ENCODE peak calls at places on chromosome X, in four cellular contexts. J, F, C and R are unnamed samples.

GRCh38 chrX:39767446-39767845 is 330.3 kb downstream of the BCOR start:
- DNase-seq in J (no peak), F (no peak), C (no peak), R (no peak)

GRCh38 chrX:72576161-72576896 is 3.7 kb upstream of the HDAC8 start:
- DNase-seq in J (peak), F (no peak), C (no peak), R (peak)

GRCh38 chrX:44235534-44235933 is 107.9 kb downstream of the EFHC2 start:
- DNase-seq in J (no peak), F (no peak), C (no peak), R (no peak)

GRCh38 chrX:21721175-21721574 is 36.7 kb downstream of the SMPX start:
- DNase-seq in J (no peak), F (no peak), C (no peak), R (no peak)

GRCh38 chrX:97089116-97089515 is 205.4 kb downstream of the RPA4 start:
- DNase-seq in J (no peak), F (no peak), C (no peak), R (no peak)

GRCh38 chrX:39002466-39002865 is 201.2 kb downstream of the MID1IP1 start:
- DNase-seq in J (no peak), F (no peak), C (no peak), R (no peak)

GRCh38 chrX:46260502-46260901 is 284.7 kb downstream of the ZNF674 start:
- DNase-seq in J (no peak), F (no peak), C (no peak), R (no peak)

GRCh38 chrX:24443943-24444342 is 21.1 kb upstream of the PDK3 start:
- DNase-seq in J (no peak), F (no peak), C (no peak), R (no peak)

GRCh38 chrX:111244238-111244750 is 26.0 kb downstream of the CAPN6 start:
- DNase-seq in J (peak), F (no peak), C (no peak), R (peak)

GRCh38 chrX:27598312-27598711 is 8.2 kb downstream of the DCAF8L2 start:
- DNase-seq in J (peak), F (no peak), C (no peak), R (peak)

GRCh38 chrX:30627818-30628652 is 25.2 kb upstream of the GK start:
- DNase-seq in J (no peak), F (no peak), C (no peak), R (peak)

GRCh38 chrX:40171513-40172168 is 73.9 kb upstream of the BCOR start:
- DNase-seq in J (peak), F (peak), C (no peak), R (no peak)

GRCh38 chrX:456146-456545 is 69.4 kb upstream of the PPP2R3B start:
- DNase-seq in J (no peak), F (no peak), C (no peak), R (no peak)

GRCh38 chrX:137212078-137212632 is 178.4 kb upstream of the GPR101 start:
- DNase-seq in J (no peak), F (no peak), C (no peak), R (no peak)

DNA sequence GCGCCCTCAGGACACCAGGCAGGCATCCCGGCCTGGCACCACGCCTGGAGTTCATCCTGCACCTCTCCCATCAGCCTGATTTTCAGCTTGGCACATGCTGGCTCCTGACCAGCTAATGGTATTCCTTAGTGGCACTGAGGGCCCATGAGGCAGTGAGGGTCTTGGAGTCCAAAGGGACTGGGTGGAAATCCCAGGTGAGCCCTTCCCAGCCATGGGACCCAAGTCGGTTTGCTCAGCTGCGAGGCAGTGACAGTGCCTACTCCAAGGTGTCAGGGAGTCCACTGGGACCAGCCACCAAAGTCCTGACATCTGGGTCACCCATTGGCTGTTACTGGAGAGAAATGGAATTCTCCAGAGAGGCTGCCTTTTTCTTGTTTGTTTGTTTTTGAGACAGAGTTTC is 4.9 kb downstream of the SSR4 start:
- DNase-seq in J (no peak), F (no peak), C (no peak), R (no peak)
- TF ChIP-seq BRCA1 in J (no peak), F (no peak), C (no peak), R (no peak)

DNA sequence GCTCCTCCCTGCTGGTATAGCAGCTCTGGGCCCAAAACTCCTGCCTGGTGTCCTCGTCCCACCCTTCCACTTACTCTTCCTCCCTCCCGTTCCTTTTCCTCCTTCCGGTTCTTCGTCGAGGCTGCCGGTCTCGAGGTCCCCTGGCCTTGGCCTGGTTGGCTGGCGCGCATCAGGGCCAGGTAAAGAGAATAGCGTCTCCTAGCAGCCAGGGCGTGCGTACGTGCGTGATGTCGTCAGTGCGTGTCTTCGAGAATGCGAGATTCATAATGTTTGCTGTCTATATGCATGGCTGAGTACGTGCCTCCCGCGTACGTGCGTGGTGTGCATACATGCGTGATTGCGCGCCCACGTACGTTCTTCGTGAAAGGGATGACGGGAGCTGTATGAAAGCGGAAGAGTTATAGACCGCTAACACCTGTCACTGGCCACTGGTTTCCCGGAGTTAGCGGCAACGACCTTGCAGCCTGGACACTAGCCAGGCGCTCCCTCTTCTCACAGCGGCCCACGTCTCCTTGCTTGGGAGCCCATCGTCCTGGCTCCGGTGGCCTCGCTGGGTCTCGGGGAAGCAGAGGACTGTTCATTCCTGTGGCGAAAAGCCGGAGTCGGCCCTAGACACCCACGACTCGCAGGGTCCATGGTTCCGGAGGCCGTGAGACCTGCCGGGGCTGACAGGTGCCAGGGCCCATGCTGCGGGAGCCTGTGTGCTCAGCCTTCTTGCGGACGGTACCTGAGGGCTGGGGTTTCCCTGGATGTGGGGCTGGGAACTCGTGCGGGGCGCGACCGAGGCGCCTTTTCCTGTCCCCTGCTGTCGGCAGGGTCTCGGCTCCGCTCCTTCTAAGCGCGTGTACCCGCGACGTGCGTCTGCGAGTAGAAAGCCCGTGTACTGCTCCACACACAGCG is at the start of gene EOLA1:
- DNase-seq in J (peak), F (no peak), C (peak), R (peak)
- TF ChIP-seq EP300 in J (no peak), F (no peak), C (peak), R (no peak)

GRCh38 chrX:41526925-41527324 is 79.8 kb downstream of the NYX start:
- DNase-seq in J (no peak), F (no peak), C (no peak), R (no peak)
- TF ChIP-seq BRCA1 in J (no peak), F (no peak), C (no peak), R (no peak)

DNA sequence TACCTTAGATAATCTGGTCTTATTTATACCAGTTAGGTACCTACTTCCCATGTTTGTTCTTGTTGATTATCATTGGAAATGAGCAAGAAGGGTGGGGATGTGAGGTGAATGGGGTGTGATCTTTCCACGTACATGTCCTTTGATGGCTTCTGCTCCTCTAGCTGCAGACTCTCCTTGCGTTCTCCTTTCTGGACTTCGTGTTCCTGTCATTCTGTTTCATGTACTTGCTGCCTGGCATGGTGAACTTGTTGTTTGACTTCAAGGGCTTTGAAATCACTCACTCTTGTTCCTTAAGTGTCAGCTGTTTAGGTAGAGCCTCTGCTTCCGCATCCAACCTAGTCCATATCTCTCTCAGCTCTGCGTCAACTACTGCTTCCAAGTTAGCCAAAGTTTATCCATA is 42.7 kb downstream of the FHL1 start:
- DNase-seq in J (no peak), F (no peak), C (no peak), R (no peak)
- TF ChIP-seq EP300 in J (no peak), F (no peak), C (no peak), R (no peak)

DNA sequence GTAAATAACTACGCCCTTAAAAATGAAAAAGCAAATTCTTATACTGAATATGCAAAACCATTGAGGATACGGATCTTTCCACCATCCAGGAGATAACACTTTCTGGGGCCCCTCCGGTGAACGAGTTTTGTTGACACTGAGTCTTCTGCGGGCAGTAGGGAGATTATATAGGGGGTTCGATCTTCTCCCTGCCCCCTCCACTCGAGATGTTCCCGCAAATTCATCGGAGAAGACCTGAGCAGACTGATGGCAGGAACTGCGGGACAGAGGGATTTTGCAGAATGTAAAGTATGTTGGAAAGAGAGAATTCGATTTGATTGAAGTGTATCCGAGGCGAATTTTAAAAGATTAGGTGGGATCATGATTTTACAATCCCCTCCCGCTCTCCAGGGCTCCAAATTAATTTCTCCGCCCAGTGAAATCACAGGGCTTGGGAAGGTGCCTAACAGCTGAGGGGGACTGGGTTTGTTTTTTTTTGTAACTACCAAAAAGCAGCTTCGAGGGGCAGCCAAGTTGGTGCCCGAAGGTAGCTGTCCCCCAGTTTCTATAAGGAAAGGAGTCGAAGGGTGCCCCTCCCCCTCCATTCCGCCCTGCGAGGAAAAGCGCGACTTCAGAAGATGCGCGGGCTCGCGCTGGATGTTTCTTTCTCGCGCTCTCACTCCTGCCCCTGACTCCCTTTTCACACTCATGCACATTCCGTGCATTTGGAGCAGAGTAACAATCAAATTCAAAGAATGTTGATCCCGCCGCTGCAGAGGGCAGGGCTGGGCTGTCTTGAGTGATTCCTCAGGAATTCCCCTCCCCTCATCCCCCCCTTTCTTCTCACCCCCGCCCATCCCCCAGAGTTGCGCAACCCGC is 1.2 kb downstream of the TMEM255A start:
- DNase-seq in J (no peak), F (peak), C (no peak), R (no peak)
- TF ChIP-seq BRCA1 in J (no peak), F (no peak), C (no peak), R (no peak)